ENCODE peak calls at places on chromosomes 5 and 9, in five cellular contexts. One of them, this sample, is unnamed.

GRCh38 chr9:127567119-127567897 is 44.8 kb upstream of the STXBP1 start:
- DNase-seq in HepG2: no peak
- DNase-seq in HEK293T: no peak
- DNase-seq in K562: peak; percentile 73
- DNase-seq in GM12878: no peak
- DNase-seq in this sample: peak; percentile 70

GRCh38 chr9:115524467-115525059 is 406.6 kb upstream of the TNC start:
- DNase-seq in K562: peak; percentile 7
- DNase-seq in HEK293T: peak; percentile 48
- DNase-seq in HepG2: peak; percentile 32
- DNase-seq in GM12878: no peak
- DNase-seq in this sample: peak; percentile 44

GRCh38 chr9:13568851-13569618 is 289.5 kb upstream of the MPDZ start:
- DNase-seq in K562: no peak
- DNase-seq in HEK293T: no peak
- DNase-seq in GM12878: no peak
- DNase-seq in HepG2: no peak
- DNase-seq in this sample: no peak

GRCh38 chr5:159341914-159342313 is 11.6 kb upstream of the IL12B start:
- DNase-seq in K562: peak; percentile 68
- DNase-seq in HepG2: peak; percentile 62
- DNase-seq in HEK293T: peak; percentile 62
- DNase-seq in GM12878: no peak
- DNase-seq in this sample: peak; percentile 66

GRCh38 chr9:34717996-34718614 is 8.2 kb upstream of the CCL21 start:
- DNase-seq in GM12878: no peak
- DNase-seq in HepG2: no peak
- DNase-seq in K562: no peak
- DNase-seq in HEK293T: no peak
- DNase-seq in this sample: no peak

GRCh38 chr9:134793281-134793680 is 87.3 kb upstream of the FCN2 start:
- DNase-seq in HepG2: no peak
- DNase-seq in K562: no peak
- DNase-seq in HEK293T: no peak
- DNase-seq in GM12878: no peak
- DNase-seq in this sample: no peak

GRCh38 chr5:122844136-122844915 is 1.1 kb upstream of the SNX24 start:
- DNase-seq in K562: peak; percentile 58
- DNase-seq in GM12878: no peak
- DNase-seq in HEK293T: no peak
- DNase-seq in HepG2: peak; percentile 42
- DNase-seq in this sample: no peak

GRCh38 chr5:134370871-134371833 is at the start of gene UBE2B:
- DNase-seq in K562: peak; percentile 100
- DNase-seq in GM12878: peak; percentile 97
- DNase-seq in HEK293T: peak; percentile 82
- DNase-seq in HepG2: peak; percentile 99
- DNase-seq in this sample: peak; percentile 94

GRCh38 chr5:39520232-39520572 is 95.4 kb upstream of the DAB2 start:
- DNase-seq in GM12878: no peak
- DNase-seq in HEK293T: no peak
- DNase-seq in HepG2: no peak
- DNase-seq in K562: no peak
- DNase-seq in this sample: no peak

GRCh38 chr5:68304421-68305052 is 89.0 kb downstream of the PIK3R1 start:
- DNase-seq in HepG2: no peak
- DNase-seq in GM12878: no peak
- DNase-seq in HEK293T: no peak
- DNase-seq in K562: peak; percentile 65
- DNase-seq in this sample: no peak

GRCh38 chr9:90881648-90882047 is 80.0 kb downstream of the SYK start:
- DNase-seq in HepG2: no peak
- DNase-seq in HEK293T: no peak
- DNase-seq in GM12878: peak; percentile 64
- DNase-seq in K562: no peak
- DNase-seq in this sample: no peak

GRCh38 chr5:135429326-135429725 is 17.8 kb downstream of the DCANP1 start:
- DNase-seq in HEK293T: no peak
- DNase-seq in HepG2: peak; percentile 31
- DNase-seq in GM12878: no peak
- DNase-seq in K562: no peak
- DNase-seq in this sample: no peak

GRCh38 chr9:93884808-93885207 is 70.3 kb downstream of the BARX1 start:
- DNase-seq in HepG2: no peak
- DNase-seq in GM12878: no peak
- DNase-seq in K562: no peak
- DNase-seq in HEK293T: no peak
- DNase-seq in this sample: no peak

GRCh38 chr5:75331095-75332090 is 5.6 kb upstream of the HMGCR start:
- DNase-seq in HepG2: peak; percentile 93
- DNase-seq in K562: no peak
- DNase-seq in GM12878: no peak
- DNase-seq in HEK293T: no peak
- DNase-seq in this sample: no peak

GRCh38 chr9:4569101-4569500 is 78.8 kb downstream of the SLC1A1 start:
- DNase-seq in GM12878: no peak
- DNase-seq in HEK293T: no peak
- DNase-seq in HepG2: no peak
- DNase-seq in K562: no peak
- DNase-seq in this sample: no peak

GRCh38 chr5:2748180-2748840 is 3.2 kb downstream of the IRX2 start:
- DNase-seq in HepG2: no peak
- DNase-seq in HEK293T: no peak
- DNase-seq in GM12878: no peak
- DNase-seq in K562: no peak
- DNase-seq in this sample: no peak

GRCh38 chr5:72388652-72389051 is 68.5 kb downstream of the PTCD2 start:
- DNase-seq in HEK293T: no peak
- DNase-seq in GM12878: no peak
- DNase-seq in K562: no peak
- DNase-seq in HepG2: no peak
- DNase-seq in this sample: no peak
- TF ChIP-seq FOXM1 in HEK293T: no peak
- TF ChIP-seq FOXM1 in GM12878: no peak
- TF ChIP-seq FOXM1 in K562: no peak
- TF ChIP-seq FOXM1 in HepG2: no peak
- TF ChIP-seq FOXM1 in this sample: no peak

DNA sequence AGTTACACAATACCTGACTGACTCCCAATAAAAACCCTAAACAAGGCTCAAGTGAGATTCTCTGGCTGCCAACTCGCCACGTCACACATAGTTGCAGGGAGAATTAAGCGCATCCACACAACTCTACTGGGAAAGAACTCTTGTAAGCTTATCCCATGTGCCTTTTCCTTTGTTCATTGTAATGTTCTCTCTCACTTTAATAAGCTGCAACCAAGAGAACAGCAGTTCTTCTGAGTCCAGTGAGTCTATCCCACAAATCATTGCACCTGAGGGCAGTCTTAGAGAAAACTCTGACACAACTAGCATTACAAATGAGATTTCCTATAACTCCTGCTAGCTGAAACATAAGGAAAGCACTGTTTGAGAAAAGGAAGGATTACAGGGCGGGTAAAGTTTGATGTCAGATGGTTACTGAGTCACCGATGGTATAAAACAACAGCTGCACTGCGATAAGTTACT is 27.4 kb downstream of the CENPK start:
- DNase-seq in HepG2: no peak
- DNase-seq in GM12878: no peak
- DNase-seq in K562: no peak
- DNase-seq in HEK293T: no peak
- DNase-seq in this sample: no peak
- TF ChIP-seq FOXM1 in HepG2: no peak
- TF ChIP-seq FOXM1 in GM12878: no peak
- TF ChIP-seq FOXM1 in K562: no peak
- TF ChIP-seq FOXM1 in HEK293T: no peak
- TF ChIP-seq FOXM1 in this sample: no peak

GRCh38 chr9:14865206-14865605 is 45.0 kb downstream of the FREM1 start:
- DNase-seq in HEK293T: no peak
- DNase-seq in GM12878: no peak
- DNase-seq in HepG2: no peak
- DNase-seq in K562: no peak
- DNase-seq in this sample: peak; percentile 56
- TF ChIP-seq FOXM1 in HEK293T: no peak
- TF ChIP-seq FOXM1 in GM12878: no peak
- TF ChIP-seq FOXM1 in HepG2: no peak
- TF ChIP-seq FOXM1 in K562: no peak
- TF ChIP-seq FOXM1 in this sample: no peak

GRCh38 chr9:79976501-79977444 is 405.0 kb downstream of the TLE4 start:
- DNase-seq in HEK293T: no peak
- DNase-seq in K562: no peak
- DNase-seq in GM12878: no peak
- DNase-seq in HepG2: no peak
- DNase-seq in this sample: no peak
- TF ChIP-seq FOXM1 in HEK293T: no peak
- TF ChIP-seq FOXM1 in K562: no peak
- TF ChIP-seq FOXM1 in GM12878: no peak
- TF ChIP-seq FOXM1 in HepG2: no peak
- TF ChIP-seq FOXM1 in this sample: no peak

DNA sequence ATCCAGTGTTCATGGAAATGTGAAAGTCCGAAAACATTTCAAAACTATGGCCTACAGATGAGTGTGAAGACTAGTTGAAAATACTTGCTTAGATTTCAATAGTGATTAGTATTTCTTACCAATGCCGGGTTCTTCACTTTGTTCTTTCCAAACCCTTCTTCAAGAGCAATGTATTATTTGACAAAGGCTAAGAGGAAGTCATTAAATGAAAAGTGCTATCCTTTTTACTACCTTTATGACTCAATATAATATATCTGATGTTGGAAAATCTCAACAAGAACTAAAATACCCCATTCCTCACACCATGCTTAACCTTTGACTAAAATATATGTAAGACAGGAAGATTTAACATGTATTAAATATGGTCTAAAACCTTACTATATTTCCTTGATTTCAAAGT is 6.7 kb upstream of the MIER3 start:
- DNase-seq in GM12878: no peak
- DNase-seq in HepG2: no peak
- DNase-seq in HEK293T: no peak
- DNase-seq in K562: no peak
- DNase-seq in this sample: no peak
- TF ChIP-seq FOXM1 in GM12878: no peak
- TF ChIP-seq FOXM1 in HepG2: no peak
- TF ChIP-seq FOXM1 in HEK293T: no peak
- TF ChIP-seq FOXM1 in K562: no peak
- TF ChIP-seq FOXM1 in this sample: no peak

GRCh38 chr9:104279535-104280215 is 185.6 kb downstream of the SMC2 start:
- DNase-seq in GM12878: no peak
- DNase-seq in HEK293T: no peak
- DNase-seq in K562: no peak
- DNase-seq in HepG2: no peak
- DNase-seq in this sample: no peak
- TF ChIP-seq FOXM1 in GM12878: no peak
- TF ChIP-seq FOXM1 in HEK293T: no peak
- TF ChIP-seq FOXM1 in K562: no peak
- TF ChIP-seq FOXM1 in HepG2: no peak
- TF ChIP-seq FOXM1 in this sample: no peak

GRCh38 chr9:133404440-133405002 is 13.3 kb downstream of the REXO4 start:
- DNase-seq in K562: no peak
- DNase-seq in HEK293T: no peak
- DNase-seq in GM12878: no peak
- DNase-seq in HepG2: no peak
- DNase-seq in this sample: no peak

GRCh38 chr9:133406039-133406438 is 11.8 kb downstream of the REXO4 start:
- DNase-seq in K562: no peak
- DNase-seq in GM12878: no peak
- DNase-seq in HEK293T: no peak
- DNase-seq in HepG2: no peak
- DNase-seq in this sample: no peak

GRCh38 chr9:133406480-133407307 is 11.1 kb downstream of the REXO4 start:
- DNase-seq in K562: peak; percentile 80
- DNase-seq in GM12878: no peak
- DNase-seq in HepG2: peak; percentile 52
- DNase-seq in HEK293T: peak; percentile 89
- DNase-seq in this sample: peak; percentile 91

GRCh38 chr9:133403766-133404439 is 13.9 kb downstream of the REXO4 start:
- DNase-seq in K562: peak; percentile 54
- DNase-seq in GM12878: no peak
- DNase-seq in HEK293T: peak; percentile 55
- DNase-seq in HepG2: peak; percentile 52
- DNase-seq in this sample: peak; percentile 57

DNA sequence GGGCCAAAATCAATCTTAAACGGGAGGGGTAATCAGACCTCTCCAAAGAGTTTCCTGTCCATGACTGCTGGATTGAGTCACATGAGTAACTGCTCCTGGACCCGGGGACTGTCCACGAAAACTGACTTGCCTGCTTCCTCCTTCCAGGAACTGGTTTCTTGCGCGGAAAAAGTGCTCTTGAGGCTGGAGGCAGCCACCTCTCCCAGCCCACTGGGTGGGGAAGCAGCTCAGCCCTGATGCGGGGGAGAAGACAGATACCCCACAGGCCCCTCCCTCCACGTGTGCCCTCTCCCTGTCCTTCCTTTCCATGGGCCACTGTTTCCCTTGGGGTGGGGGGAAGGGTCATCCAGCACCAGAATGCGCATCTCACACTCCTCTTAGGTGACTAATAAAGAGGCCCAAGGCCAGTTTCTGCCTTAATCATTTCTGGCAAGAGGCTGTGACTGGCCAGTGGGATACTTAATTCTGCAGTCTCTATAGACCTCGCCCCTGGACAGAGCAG is 12.3 kb downstream of the REXO4 start:
- DNase-seq in HEK293T: no peak
- DNase-seq in K562: no peak
- DNase-seq in GM12878: no peak
- DNase-seq in HepG2: no peak
- DNase-seq in this sample: no peak
- TF ChIP-seq FOXM1 in HEK293T: no peak
- TF ChIP-seq FOXM1 in K562: no peak
- TF ChIP-seq FOXM1 in GM12878: no peak
- TF ChIP-seq FOXM1 in HepG2: no peak
- TF ChIP-seq FOXM1 in this sample: no peak

GRCh38 chr5:148961261-148962199 is 101.3 kb downstream of the SH3TC2 start:
- DNase-seq in GM12878: no peak
- DNase-seq in HEK293T: no peak
- DNase-seq in K562: no peak
- DNase-seq in HepG2: no peak
- DNase-seq in this sample: no peak
- TF ChIP-seq FOXM1 in GM12878: no peak
- TF ChIP-seq FOXM1 in HEK293T: no peak
- TF ChIP-seq FOXM1 in K562: no peak
- TF ChIP-seq FOXM1 in HepG2: no peak
- TF ChIP-seq FOXM1 in this sample: no peak

DNA sequence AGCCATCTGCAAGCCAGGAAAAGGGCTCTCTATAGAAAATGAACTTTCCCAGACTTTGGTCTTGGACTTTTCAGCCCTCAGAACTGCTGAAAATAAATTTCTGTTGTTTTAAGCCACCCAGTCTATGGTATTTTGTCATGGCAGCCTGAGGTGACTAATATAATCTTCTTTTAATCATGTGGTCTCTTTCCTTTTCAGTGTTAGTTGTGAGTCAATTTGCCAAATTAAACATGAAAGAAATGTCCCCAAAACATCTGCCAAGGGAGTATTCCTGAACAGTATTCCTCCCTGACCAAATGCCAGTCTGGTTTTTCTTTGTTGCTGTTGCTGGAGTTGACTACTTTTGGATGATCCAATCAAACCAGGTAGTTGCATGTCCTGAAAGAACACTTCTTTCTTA is 4.7 kb upstream of the YTHDC2 start:
- DNase-seq in K562: no peak
- DNase-seq in HepG2: no peak
- DNase-seq in GM12878: no peak
- DNase-seq in HEK293T: no peak
- DNase-seq in this sample: no peak
- TF ChIP-seq FOXM1 in K562: no peak
- TF ChIP-seq FOXM1 in HepG2: no peak
- TF ChIP-seq FOXM1 in GM12878: no peak
- TF ChIP-seq FOXM1 in HEK293T: no peak
- TF ChIP-seq FOXM1 in this sample: no peak

This sample was measured in SK-N-SH.